ENCODE peak calls at places on chromosomes 1 and 21, in four cellular contexts. B, S, J and W are unnamed samples.

GRCh38 chr1:211951856-211952255 is 83.5 kb downstream of the INTS7 start:
- DNase-seq in J (no peak), S (no peak), B (peak; percentile 50), W (no peak)

GRCh38 chr1:10819198-10819901 is 22.9 kb upstream of the CASZ1 start:
- DNase-seq in B (no peak), S (no peak), J (no peak), W (no peak)

GRCh38 chr1:224357626-224358124 is 996 bp downstream of the CNIH4 start:
- DNase-seq in B (peak; percentile 78), J (no peak), S (no peak), W (no peak)

GRCh38 chr1:224087358-224087757 is 26.6 kb upstream of the FBXO28 start:
- DNase-seq in S (no peak), J (no peak), B (no peak), W (no peak)

GRCh38 chr21:41767606-41768370 is 936 bp upstream of the RIPK4 start:
- DNase-seq in S (no peak), J (no peak), B (no peak), W (no peak)

GRCh38 chr1:236280438-236281285 is 1.1 kb downstream of the ERO1B start:
- DNase-seq in B (peak; percentile 6), J (peak; percentile 60), S (peak; percentile 31), W (peak; percentile 8)

GRCh38 chr1:111959436-111959835 is 30.0 kb downstream of the KCND3 start:
- DNase-seq in S (no peak), J (no peak), B (no peak), W (no peak)

GRCh38 chr1:1033731-1034437 is 14.0 kb downstream of the AGRN start:
- DNase-seq in B (no peak), J (no peak), S (no peak), W (no peak)

GRCh38 chr1:6148497-6149241 is 31.5 kb downstream of the CHD5 start:
- DNase-seq in B (peak; percentile 11), J (peak; percentile 93), S (peak; percentile 94), W (peak; percentile 80)

GRCh38 chr1:61253059-61253735 is 170.8 kb downstream of the NFIA start:
- DNase-seq in B (peak; percentile 56), S (no peak), J (no peak), W (no peak)

GRCh38 chr1:72283204-72284083 is 1.1 kb upstream of the NEGR1 start:
- DNase-seq in J (peak; percentile 69), B (peak; percentile 83), S (peak; percentile 41), W (peak; percentile 67)

GRCh38 chr1:185207178-185207577 is 50.2 kb downstream of the SWT1 start:
- DNase-seq in J (no peak), S (no peak), B (no peak), W (no peak)

GRCh38 chr1:153663211-153663610 is 4.7 kb downstream of the SNAPIN start:
- DNase-seq in S (no peak), J (no peak), B (peak; percentile 56), W (no peak)

GRCh38 chr21:33135925-33136324 is 66.0 kb downstream of the OLIG1 start:
- DNase-seq in B (no peak), J (no peak), S (no peak), W (no peak)

GRCh38 chr21:39441502-39442475 is 3.8 kb downstream of the LCA5L start:
- DNase-seq in J (no peak), B (peak; percentile 67), S (no peak), W (no peak)

GRCh38 chr1:44645466-44646244 is 28.6 kb downstream of the TMEM53 start:
- DNase-seq in J (no peak), S (no peak), B (no peak), W (no peak)

GRCh38 chr1:110618668-110619067 is 12.5 kb upstream of the KCNA2 start:
- DNase-seq in J (no peak), S (no peak), B (no peak), W (no peak)

GRCh38 chr1:66168467-66168887 is 365.5 kb upstream of the SGIP1 start:
- DNase-seq in J (no peak), B (no peak), S (no peak), W (no peak)

GRCh38 chr1:229699613-229700242 is 73.7 kb downstream of the URB2 start:
- DNase-seq in B (peak; percentile 64), S (no peak), J (no peak), W (no peak)

GRCh38 chr1:25232866-25233784 is 823 bp upstream of the SYF2 start:
- DNase-seq in J (peak; percentile 68), S (peak; percentile 90), B (peak; percentile 95), W (peak; percentile 51)

GRCh38 chr1:172946814-172947507 is 103.8 kb downstream of the TNFSF18 start:
- DNase-seq in J (no peak), B (peak; percentile 77), S (no peak), W (no peak)

GRCh38 chr21:43331962-43332458 is 94.9 kb downstream of the SIK1 start:
- DNase-seq in J (no peak), B (peak; percentile 98), S (no peak), W (no peak)

GRCh38 chr1:5580926-5581325 is 411.3 kb downstream of the NPHP4 start:
- DNase-seq in J (no peak), B (no peak), S (no peak), W (no peak)

GRCh38 chr1:107430540-107431228 is 289.8 kb downstream of the NTNG1 start:
- DNase-seq in S (no peak), J (no peak), B (peak; percentile 4), W (peak; percentile 20)

GRCh38 chr1:202834771-202835547 is 24.2 kb downstream of the PCAT6 start:
- DNase-seq in B (no peak), S (no peak), J (no peak), W (no peak)

GRCh38 chr1:5742032-5742431 is 250.2 kb downstream of the NPHP4 start:
- DNase-seq in B (no peak), S (peak; percentile 13), J (peak; percentile 31), W (no peak)

GRCh38 chr1:234620272-234620711 is 10.3 kb upstream of the IRF2BP2 start:
- DNase-seq in B (no peak), J (no peak), S (no peak), W (no peak)

GRCh38 chr1:59730759-59731478 is 83.8 kb upstream of the HOOK1 start:
- DNase-seq in J (no peak), B (peak; percentile 97), S (no peak), W (no peak)

GRCh38 chr1:25779387-25779786 is 20.6 kb upstream of the SELENON start:
- DNase-seq in J (no peak), B (no peak), S (no peak), W (no peak)

GRCh38 chr1:28526886-28527285 is 21.0 kb downstream of the RCC1 start:
- DNase-seq in B (no peak), S (no peak), J (no peak), W (no peak)

GRCh38 chr1:242886137-242886536 is 361.6 kb upstream of the PLD5 start:
- DNase-seq in S (no peak), J (no peak), B (no peak), W (no peak)

GRCh38 chr1:176855434-176855745 is 309.1 kb downstream of the ASTN1 start:
- DNase-seq in J (no peak), S (no peak), B (no peak), W (no peak)

GRCh38 chr1:230899845-230900251 is 31.5 kb upstream of the C1orf198 start:
- DNase-seq in B (peak; percentile 49), J (no peak), S (no peak), W (no peak)

GRCh38 chr1:65799601-65800000 is 6.9 kb downstream of the PDE4B start:
- DNase-seq in B (no peak), S (no peak), J (no peak), W (no peak)

GRCh38 chr1:1026599-1027413 is 6.9 kb downstream of the AGRN start:
- DNase-seq in B (no peak), S (no peak), J (no peak), W (no peak)

GRCh38 chr1:233654667-233655432 is 40.9 kb downstream of the KCNK1 start:
- DNase-seq in S (no peak), B (no peak), J (no peak), W (no peak)

DNA sequence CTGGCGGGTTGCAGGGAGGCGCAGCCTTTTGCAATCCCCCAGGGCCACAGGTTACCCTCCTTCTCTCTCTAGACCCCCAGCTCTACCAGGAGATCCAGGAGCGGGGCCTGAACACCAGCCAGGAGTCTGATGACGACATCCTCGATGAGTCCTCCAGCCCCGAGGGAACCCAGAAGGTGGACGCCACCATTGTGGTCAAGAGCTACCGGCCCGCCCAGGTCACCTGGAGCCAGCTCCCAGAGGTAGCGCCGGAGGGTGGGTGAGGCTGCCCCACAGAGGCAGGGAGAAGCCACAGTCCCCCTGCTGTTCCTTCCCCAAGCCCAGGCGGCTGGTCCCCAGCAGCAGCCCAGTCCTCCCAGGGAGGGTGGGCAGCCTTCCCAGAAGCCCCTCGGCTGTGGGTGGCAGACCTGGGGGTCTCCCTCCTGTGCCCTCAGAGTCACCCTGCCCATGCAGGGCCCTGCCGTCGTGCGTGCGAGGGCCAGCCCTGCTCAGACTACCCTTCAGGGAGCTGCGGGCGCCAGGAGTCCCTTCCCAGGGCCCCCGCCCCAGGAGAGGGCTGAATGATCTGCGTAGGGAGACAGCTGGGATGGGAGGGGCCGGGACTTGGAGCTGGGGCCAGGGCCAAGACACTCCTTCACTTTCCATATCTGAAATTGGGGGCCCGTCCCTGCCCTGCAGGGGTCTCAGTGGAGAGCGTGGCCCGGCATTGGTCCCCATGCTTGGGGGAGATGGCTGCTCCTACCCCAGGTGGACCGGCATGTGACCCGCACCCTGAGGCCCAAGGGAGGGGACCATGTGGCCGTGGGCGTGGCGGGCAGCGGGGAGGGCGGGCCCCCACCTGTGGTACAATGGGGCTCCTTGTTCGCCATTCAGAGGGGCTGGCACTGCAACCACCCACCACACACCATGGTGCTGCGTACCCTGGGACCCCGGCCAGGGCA is 12.9 kb downstream of the ARHGEF16 start:
- DNase-seq in J (no peak), B (no peak), S (no peak), W (no peak)
- H2BK12ac ChIP-seq in J (no peak overlapping the region), B (no peak overlapping the region), S (no peak overlapping the region), W (peak overlapping the region; percentile 94)

DNA sequence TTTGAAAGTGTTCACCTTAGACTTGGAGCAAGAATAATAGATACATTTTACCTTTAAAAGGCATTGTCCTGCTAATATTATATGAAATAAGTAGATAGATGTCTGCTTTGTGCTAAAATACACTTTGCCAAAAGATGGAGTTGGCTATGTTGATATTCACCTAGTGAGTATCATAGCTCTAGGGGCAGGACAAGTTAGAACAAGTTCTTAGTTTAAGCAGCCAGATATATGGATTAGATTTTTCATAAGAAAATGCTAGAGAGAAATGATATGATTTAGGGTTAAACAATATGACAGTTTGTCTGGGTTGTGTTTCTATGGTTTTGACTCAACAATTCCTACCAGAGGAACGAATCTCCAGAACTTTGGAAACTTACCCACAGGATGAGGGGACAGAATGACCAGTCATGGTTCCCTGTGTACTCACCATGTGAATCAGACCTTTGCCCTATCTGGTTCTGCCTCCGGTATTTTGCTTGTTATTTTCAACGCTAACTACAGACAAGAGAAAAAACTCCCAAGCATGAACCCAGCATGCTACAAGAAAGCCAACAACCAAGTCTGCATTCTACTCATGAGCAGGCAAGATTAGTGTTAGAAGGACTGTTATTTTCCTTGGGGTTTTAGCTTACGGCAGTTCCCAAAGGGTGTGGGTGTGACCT is 1.7 kb downstream of the F5 start:
- DNase-seq in J (no peak), S (no peak), B (no peak), W (no peak)
- H3K4me1 ChIP-seq in J (peaks cover 2% of the 10 kb centered on the region), S (no peaks in the 10 kb centered on the region), B (peaks cover 4% of the 10 kb centered on the region), W (no peaks in the 10 kb centered on the region)

GRCh38 chr1:53889304-53890298 is at the start of gene YIPF1:
- DNase-seq in B (peak; percentile 91), S (peak; percentile 93), J (peak; percentile 85), W (peak; percentile 67)
- H4K8ac ChIP-seq in B (peak within 1 kb of the TSS; percentile 83), S (no peak within 1 kb of the TSS), J (peak within 1 kb of the TSS; percentile 90), W (no peak within 1 kb of the TSS)

DNA sequence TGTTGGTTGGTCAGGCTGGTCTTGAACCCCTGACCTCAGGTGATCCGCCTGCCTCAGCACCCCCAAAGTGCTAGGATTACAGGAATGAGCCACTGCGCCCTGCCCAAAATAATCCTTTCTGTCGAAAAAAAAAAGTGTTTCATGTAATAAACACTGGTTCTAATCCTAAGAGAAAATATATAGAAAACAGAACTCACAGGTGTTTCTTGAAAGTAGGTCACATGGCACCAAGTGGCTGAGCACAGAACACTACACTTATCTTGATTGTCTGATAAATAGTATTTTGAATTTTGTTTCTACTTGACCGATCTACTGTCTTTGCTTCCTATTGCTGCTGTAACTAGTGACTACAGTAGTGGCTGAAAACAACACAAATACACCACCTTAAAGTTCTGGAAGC is 87.6 kb upstream of the SOD1 start:
- DNase-seq in S (no peak), B (no peak), J (no peak), W (no peak)
- H2BK12ac ChIP-seq in S (no peak overlapping the region), B (no peak overlapping the region), J (no peak overlapping the region), W (no peak overlapping the region)